ENCODE peak calls at places on chromosomes 4 and X, in nine cellular contexts. One of them, this sample, is unnamed.

GRCh38 chr4:1933700-1934099 is 62.5 kb downstream of the NSD2 start:
- DNase-seq in A549: no peak
- DNase-seq in astrocyte of the spinal cord: no peak
- DNase-seq in cardiac muscle cell: no peak
- DNase-seq in BE2C: no peak
- DNase-seq in hepatocyte: no peak
- DNase-seq in WTC11: no peak
- DNase-seq in fibroblast of mammary gland: no peak
- DNase-seq in GM10248: no peak
- DNase-seq in this sample: no peak

GRCh38 chr4:19924761-19925160 is 326.9 kb upstream of the SLIT2 start:
- DNase-seq in A549: no peak
- DNase-seq in GM10248: no peak
- DNase-seq in WTC11: no peak
- DNase-seq in BE2C: no peak
- DNase-seq in hepatocyte: no peak
- DNase-seq in astrocyte of the spinal cord: peak
- DNase-seq in fibroblast of mammary gland: no peak
- DNase-seq in cardiac muscle cell: peak
- DNase-seq in this sample: no peak

GRCh38 chr4:172153694-172154093 is 340.5 kb downstream of the GALNTL6 start:
- DNase-seq in cardiac muscle cell: no peak
- DNase-seq in hepatocyte: no peak
- DNase-seq in BE2C: no peak
- DNase-seq in WTC11: no peak
- DNase-seq in A549: no peak
- DNase-seq in GM10248: no peak
- DNase-seq in astrocyte of the spinal cord: no peak
- DNase-seq in fibroblast of mammary gland: no peak
- DNase-seq in this sample: no peak

GRCh38 chrX:46180258-46180687 is 364.9 kb downstream of the ZNF674 start:
- DNase-seq in astrocyte of the spinal cord: peak
- DNase-seq in fibroblast of mammary gland: peak
- DNase-seq in BE2C: peak
- DNase-seq in A549: no peak
- DNase-seq in hepatocyte: no peak
- DNase-seq in GM10248: no peak
- DNase-seq in WTC11: no peak
- DNase-seq in cardiac muscle cell: peak
- DNase-seq in this sample: no peak

GRCh38 chrX:94914235-94914634 is 1240.2 kb downstream of the FAM133A start:
- DNase-seq in hepatocyte: no peak
- DNase-seq in fibroblast of mammary gland: no peak
- DNase-seq in cardiac muscle cell: no peak
- DNase-seq in BE2C: peak
- DNase-seq in astrocyte of the spinal cord: no peak
- DNase-seq in WTC11: no peak
- DNase-seq in GM10248: no peak
- DNase-seq in A549: no peak
- DNase-seq in this sample: no peak

GRCh38 chrX:16666541-16666940 is 16.6 kb downstream of the S100G start:
- DNase-seq in A549: no peak
- DNase-seq in hepatocyte: no peak
- DNase-seq in astrocyte of the spinal cord: peak
- DNase-seq in WTC11: no peak
- DNase-seq in GM10248: no peak
- DNase-seq in cardiac muscle cell: no peak
- DNase-seq in BE2C: no peak
- DNase-seq in fibroblast of mammary gland: peak
- DNase-seq in this sample: no peak

GRCh38 chr4:140617494-140618060 is 48.8 kb upstream of the UCP1 start:
- DNase-seq in BE2C: no peak
- DNase-seq in hepatocyte: no peak
- DNase-seq in cardiac muscle cell: peak
- DNase-seq in WTC11: no peak
- DNase-seq in fibroblast of mammary gland: no peak
- DNase-seq in astrocyte of the spinal cord: no peak
- DNase-seq in GM10248: no peak
- DNase-seq in A549: no peak
- DNase-seq in this sample: no peak

GRCh38 chr4:3293410-3294391 is 880 bp downstream of the RGS12 start:
- DNase-seq in WTC11: peak
- DNase-seq in BE2C: no peak
- DNase-seq in hepatocyte: no peak
- DNase-seq in fibroblast of mammary gland: no peak
- DNase-seq in astrocyte of the spinal cord: no peak
- DNase-seq in GM10248: no peak
- DNase-seq in cardiac muscle cell: no peak
- DNase-seq in A549: no peak
- DNase-seq in this sample: no peak

GRCh38 chrX:39752820-39753219 is 344.9 kb downstream of the BCOR start:
- DNase-seq in BE2C: peak
- DNase-seq in hepatocyte: peak
- DNase-seq in GM10248: no peak
- DNase-seq in cardiac muscle cell: peak
- DNase-seq in astrocyte of the spinal cord: no peak
- DNase-seq in fibroblast of mammary gland: peak
- DNase-seq in WTC11: no peak
- DNase-seq in A549: no peak
- DNase-seq in this sample: no peak

GRCh38 chrX:110391086-110391485 is 32.4 kb downstream of the RTL9 start:
- DNase-seq in WTC11: no peak
- DNase-seq in BE2C: no peak
- DNase-seq in hepatocyte: no peak
- DNase-seq in A549: no peak
- DNase-seq in astrocyte of the spinal cord: no peak
- DNase-seq in fibroblast of mammary gland: no peak
- DNase-seq in cardiac muscle cell: no peak
- DNase-seq in GM10248: no peak
- DNase-seq in this sample: no peak

GRCh38 chr4:78566834-78567501 is 15.4 kb downstream of the ANXA3 start:
- DNase-seq in fibroblast of mammary gland: no peak
- DNase-seq in BE2C: no peak
- DNase-seq in cardiac muscle cell: no peak
- DNase-seq in WTC11: no peak
- DNase-seq in astrocyte of the spinal cord: no peak
- DNase-seq in hepatocyte: no peak
- DNase-seq in GM10248: no peak
- DNase-seq in A549: no peak
- DNase-seq in this sample: no peak

GRCh38 chr4:66633472-66633871 is 911.8 kb downstream of the CENPC start:
- DNase-seq in WTC11: no peak
- DNase-seq in fibroblast of mammary gland: no peak
- DNase-seq in cardiac muscle cell: no peak
- DNase-seq in BE2C: no peak
- DNase-seq in A549: no peak
- DNase-seq in GM10248: no peak
- DNase-seq in hepatocyte: no peak
- DNase-seq in astrocyte of the spinal cord: no peak
- DNase-seq in this sample: no peak

GRCh38 chr4:101366331-101366730 is 19.0 kb upstream of the PPP3CA start:
- DNase-seq in astrocyte of the spinal cord: no peak
- DNase-seq in BE2C: no peak
- DNase-seq in fibroblast of mammary gland: no peak
- DNase-seq in hepatocyte: no peak
- DNase-seq in A549: no peak
- DNase-seq in WTC11: no peak
- DNase-seq in GM10248: no peak
- DNase-seq in cardiac muscle cell: peak
- DNase-seq in this sample: no peak

GRCh38 chr4:101367201-101367600 is 19.9 kb upstream of the PPP3CA start:
- DNase-seq in WTC11: no peak
- DNase-seq in A549: no peak
- DNase-seq in astrocyte of the spinal cord: peak
- DNase-seq in cardiac muscle cell: peak
- DNase-seq in GM10248: no peak
- DNase-seq in hepatocyte: peak
- DNase-seq in fibroblast of mammary gland: peak
- DNase-seq in BE2C: no peak
- DNase-seq in this sample: no peak

DNA sequence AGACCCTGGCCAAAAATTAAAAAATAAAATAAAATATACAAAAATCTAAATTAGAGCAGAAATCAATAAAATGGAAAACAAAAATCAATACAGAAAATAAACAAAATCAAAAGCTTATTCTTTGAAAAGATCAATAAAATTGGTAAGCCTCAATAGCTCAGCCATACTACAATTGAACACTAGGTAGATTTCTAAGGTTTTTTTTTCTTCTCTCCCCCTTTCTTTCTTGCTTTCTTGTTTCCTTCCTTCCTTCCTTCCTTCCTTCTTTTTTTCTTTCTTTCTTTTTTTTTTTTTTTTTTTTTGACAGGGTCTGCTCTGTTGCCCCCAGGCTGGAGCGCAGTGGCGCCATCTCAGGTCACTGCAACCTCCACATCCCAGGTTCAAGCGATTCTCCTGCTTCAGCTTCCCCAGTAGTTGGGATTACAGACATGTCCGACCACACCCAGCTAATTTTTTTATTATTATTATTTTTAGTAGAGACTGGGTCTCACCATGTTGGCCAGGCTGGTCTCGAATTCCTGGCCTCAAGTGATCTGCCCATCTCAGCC is 23.4 kb upstream of the PPP3CA start:
- DNase-seq in hepatocyte: no peak
- DNase-seq in A549: no peak
- DNase-seq in cardiac muscle cell: no peak
- DNase-seq in WTC11: peak
- DNase-seq in GM10248: no peak
- DNase-seq in fibroblast of mammary gland: no peak
- DNase-seq in astrocyte of the spinal cord: no peak
- DNase-seq in BE2C: peak
- DNase-seq in this sample: no peak
- TF ChIP-seq CTCF in hepatocyte: no peak
- TF ChIP-seq CTCF in A549: no peak
- TF ChIP-seq CTCF in cardiac muscle cell: no peak
- TF ChIP-seq CTCF in WTC11: no peak
- TF ChIP-seq CTCF in GM10248: no peak
- TF ChIP-seq CTCF in fibroblast of mammary gland: no peak
- TF ChIP-seq CTCF in astrocyte of the spinal cord: no peak
- TF ChIP-seq CTCF in BE2C: peak
- TF ChIP-seq CTCF in this sample: no peak

GRCh38 chrX:2614911-2615310 is 76.2 kb upstream of the CD99 start:
- DNase-seq in cardiac muscle cell: peak
- DNase-seq in GM10248: no peak
- DNase-seq in A549: no peak
- DNase-seq in astrocyte of the spinal cord: peak
- DNase-seq in hepatocyte: peak
- DNase-seq in WTC11: no peak
- DNase-seq in BE2C: no peak
- DNase-seq in fibroblast of mammary gland: peak
- DNase-seq in this sample: no peak
- TF ChIP-seq CTCF in cardiac muscle cell: peak
- TF ChIP-seq CTCF in GM10248: no peak
- TF ChIP-seq CTCF in A549: no peak
- TF ChIP-seq CTCF in astrocyte of the spinal cord: peak
- TF ChIP-seq CTCF in hepatocyte: peak
- TF ChIP-seq CTCF in WTC11: no peak
- TF ChIP-seq CTCF in BE2C: no peak
- TF ChIP-seq CTCF in fibroblast of mammary gland: peak
- TF ChIP-seq CTCF in this sample: peak

GRCh38 chr4:33628296-33628695 is 2616.0 kb downstream of the ARAP2 start:
- DNase-seq in cardiac muscle cell: peak
- DNase-seq in GM10248: no peak
- DNase-seq in A549: no peak
- DNase-seq in fibroblast of mammary gland: peak
- DNase-seq in WTC11: no peak
- DNase-seq in BE2C: no peak
- DNase-seq in astrocyte of the spinal cord: peak
- DNase-seq in hepatocyte: no peak
- DNase-seq in this sample: no peak

GRCh38 chr4:33626242-33626641 is 2618.1 kb downstream of the ARAP2 start:
- DNase-seq in A549: no peak
- DNase-seq in BE2C: no peak
- DNase-seq in fibroblast of mammary gland: no peak
- DNase-seq in GM10248: no peak
- DNase-seq in cardiac muscle cell: no peak
- DNase-seq in hepatocyte: no peak
- DNase-seq in WTC11: no peak
- DNase-seq in astrocyte of the spinal cord: no peak
- DNase-seq in this sample: no peak

DNA sequence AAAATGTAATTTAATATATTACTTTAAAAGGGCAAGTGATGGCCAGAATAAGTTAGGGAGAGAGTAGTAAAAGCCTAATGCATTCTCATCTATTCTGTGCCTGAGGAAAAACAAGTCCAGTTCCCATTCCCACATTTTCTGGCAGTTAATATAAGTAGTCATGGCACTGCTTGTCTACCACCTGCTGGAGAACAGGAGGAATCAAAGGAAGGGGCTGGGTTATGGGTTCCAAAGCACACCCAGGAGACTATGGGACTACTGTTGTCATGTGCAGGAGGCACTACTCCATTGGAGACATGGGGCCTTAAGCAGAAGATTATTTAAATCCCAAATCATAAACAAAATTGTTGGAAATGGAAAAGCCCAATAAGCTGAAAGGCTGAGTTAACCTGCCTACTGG is 2618.6 kb downstream of the ARAP2 start:
- DNase-seq in BE2C: no peak
- DNase-seq in fibroblast of mammary gland: no peak
- DNase-seq in hepatocyte: peak
- DNase-seq in astrocyte of the spinal cord: no peak
- DNase-seq in GM10248: no peak
- DNase-seq in cardiac muscle cell: peak
- DNase-seq in A549: no peak
- DNase-seq in WTC11: no peak
- DNase-seq in this sample: no peak
- TF ChIP-seq CTCF in BE2C: peak
- TF ChIP-seq CTCF in fibroblast of mammary gland: no peak
- TF ChIP-seq CTCF in hepatocyte: no peak
- TF ChIP-seq CTCF in astrocyte of the spinal cord: peak
- TF ChIP-seq CTCF in GM10248: no peak
- TF ChIP-seq CTCF in cardiac muscle cell: peak
- TF ChIP-seq CTCF in A549: no peak
- TF ChIP-seq CTCF in WTC11: no peak
- TF ChIP-seq CTCF in this sample: no peak

DNA sequence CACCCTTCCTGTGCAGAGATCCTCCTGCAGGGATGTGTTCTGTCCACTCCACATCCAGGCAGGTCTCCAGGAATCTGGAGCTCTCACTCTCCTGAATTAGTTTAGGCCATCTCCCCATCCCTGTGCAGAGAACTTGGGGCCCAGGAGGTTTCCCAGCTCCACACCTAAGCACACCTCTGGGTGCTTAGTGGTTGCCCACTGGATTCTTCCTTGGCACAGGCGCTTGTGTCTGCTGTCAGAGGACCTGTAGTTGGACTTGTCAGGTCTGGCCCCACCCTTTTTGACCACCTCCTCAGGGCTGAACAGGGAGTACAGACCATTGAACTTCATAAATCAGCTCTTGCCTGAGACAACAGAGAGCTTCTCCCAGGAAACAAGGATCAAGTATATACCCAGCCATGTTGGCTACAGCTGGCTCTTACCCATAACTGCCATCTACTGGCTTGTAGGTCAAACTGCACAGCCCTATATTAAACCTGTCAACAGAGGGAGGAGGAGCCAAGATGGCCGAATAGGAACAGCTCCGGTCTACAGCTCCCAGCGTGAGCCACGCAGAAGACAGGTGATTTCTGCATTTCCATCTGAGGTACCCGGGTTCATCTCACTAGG is 275.5 kb downstream of the PPARGC1A start:
- DNase-seq in GM10248: peak
- DNase-seq in BE2C: peak
- DNase-seq in hepatocyte: peak
- DNase-seq in cardiac muscle cell: peak
- DNase-seq in WTC11: no peak
- DNase-seq in A549: peak
- DNase-seq in astrocyte of the spinal cord: peak
- DNase-seq in fibroblast of mammary gland: peak
- DNase-seq in this sample: no peak
- TF ChIP-seq CTCF in GM10248: peak
- TF ChIP-seq CTCF in BE2C: peak
- TF ChIP-seq CTCF in hepatocyte: peak
- TF ChIP-seq CTCF in cardiac muscle cell: peak
- TF ChIP-seq CTCF in WTC11: peak
- TF ChIP-seq CTCF in A549: no peak
- TF ChIP-seq CTCF in astrocyte of the spinal cord: peak
- TF ChIP-seq CTCF in fibroblast of mammary gland: peak
- TF ChIP-seq CTCF in this sample: peak